ENCODE peak calls at places on chromosomes 1 and 21, in four cellular contexts. M is GM23338, L is PC-3, O is MM.1S. Y is an unnamed sample. For H3K9me2, the result is how much of the 10 kb centered on the place peaks cover.

GRCh38 chr21:36791150-36791549 is 92.2 kb downstream of the SIM2 start:
- DNase-seq in M (no peak), L (no peak), O (no peak), Y (no peak)

GRCh38 chr1:107919953-107920352 is 45.0 kb downstream of the VAV3 start:
- DNase-seq in M (no peak), L (no peak), O (no peak), Y (no peak)

GRCh38 chr1:81118550-81118949 is 682.2 kb upstream of the ADGRL2 start:
- DNase-seq in M (no peak), L (peak), O (no peak), Y (no peak)

GRCh38 chr1:81670286-81670685 is 130.4 kb upstream of the ADGRL2 start:
- DNase-seq in M (no peak), L (peak), O (no peak), Y (peak)

GRCh38 chr1:221839794-221840395 is 98.0 kb upstream of the DUSP10 start:
- DNase-seq in M (no peak), L (peak), O (peak), Y (peak)

GRCh38 chr1:205572426-205572825 is 59.4 kb downstream of the ELK4 start:
- DNase-seq in M (no peak), L (no peak), O (no peak), Y (no peak)

GRCh38 chr1:245874942-245875580 is 632.0 kb downstream of the SMYD3 start:
- DNase-seq in M (no peak), L (no peak), O (no peak), Y (peak)

GRCh38 chr1:101588677-101589076 is 351.9 kb downstream of the S1PR1 start:
- DNase-seq in M (no peak), L (no peak), O (no peak), Y (no peak)

GRCh38 chr1:230986976-230987375 is 8.1 kb downstream of the ARV1 start:
- DNase-seq in M (no peak), L (peak), O (no peak), Y (peak)

GRCh38 chr1:171267391-171267790 is 19.1 kb downstream of the FMO1 start:
- DNase-seq in M (no peak), L (no peak), O (no peak), Y (peak)

GRCh38 chr1:36352141-36352909 is 28.9 kb upstream of the EVA1B start:
- DNase-seq in M (no peak), L (peak), O (no peak), Y (peak)

GRCh38 chr1:24409535-24409934 is 4.0 kb downstream of the STPG1 start:
- DNase-seq in M (no peak), L (peak), O (no peak), Y (peak)

GRCh38 chr1:14745321-14745720 is 146.8 kb downstream of the KAZN start:
- DNase-seq in M (no peak), L (no peak), O (no peak), Y (no peak)
- H3K9me2 ChIP-seq in M (under half), L (under half), O (under half), Y (under half)

DNA sequence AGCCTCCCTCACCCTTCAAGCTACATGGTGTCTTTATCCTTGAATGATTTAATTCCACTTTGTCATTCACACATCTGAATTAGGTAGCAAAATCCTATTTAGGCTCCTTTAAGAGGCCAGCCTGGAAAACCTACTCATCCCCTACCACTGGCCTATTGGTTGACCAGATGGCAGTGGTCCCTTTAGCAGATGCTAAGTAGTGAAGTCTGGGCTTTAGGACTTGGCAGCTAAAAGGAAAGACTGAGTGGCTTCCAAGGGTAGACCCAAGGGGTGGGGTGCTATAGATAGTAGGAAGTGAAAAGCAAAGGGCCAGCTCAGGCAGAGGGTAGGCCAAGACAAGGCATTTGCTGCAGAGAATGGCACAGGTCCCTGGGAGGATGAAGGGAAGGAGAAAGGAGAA is 46.6 kb downstream of the KCNJ6 start:
- DNase-seq in M (no peak), L (no peak), O (no peak), Y (no peak)
- H3K27ac ChIP-seq in M (no peak), L (no peak), O (no peak), Y (no peak)

GRCh38 chr1:206909883-206910318 is 11.8 kb downstream of the FCMR start:
- DNase-seq in M (peak), L (no peak), O (no peak), Y (no peak)
- TF ChIP-seq EZH2 in M (no peak), L (no peak), O (no peak), Y (no peak)

GRCh38 chr1:213761845-213762407 is 225.8 kb upstream of the PROX1 start:
- DNase-seq in M (peak), L (peak), O (no peak), Y (peak)

GRCh38 chr1:213759359-213760181 is 228.2 kb upstream of the PROX1 start:
- DNase-seq in M (no peak), L (no peak), O (no peak), Y (no peak)
- H3K9me2 ChIP-seq in M (under half), L (under half), O (under half), Y (under half)

DNA sequence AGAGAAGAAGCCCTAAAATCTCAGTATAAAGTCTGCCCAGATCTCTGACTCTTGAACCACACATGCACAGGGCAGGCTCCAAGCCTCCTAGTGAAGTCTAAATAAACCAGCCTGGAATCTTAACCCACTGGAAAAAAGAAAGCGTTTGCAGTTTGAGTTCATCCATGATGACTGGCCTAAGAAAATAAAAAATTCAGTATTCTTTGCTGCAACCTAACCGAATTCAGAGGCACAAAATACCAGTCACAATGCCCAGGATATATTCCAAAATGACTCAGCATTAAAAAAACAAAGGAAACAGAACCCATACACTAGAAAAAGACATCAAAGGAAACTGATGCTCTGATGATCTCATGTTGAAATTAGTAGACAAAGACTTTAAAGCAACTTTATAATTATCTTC is 269.2 kb downstream of the SDCCAG8 start:
- DNase-seq in M (no peak), L (peak), O (no peak), Y (peak)
- H3K27ac ChIP-seq in M (no peak), L (peak), O (no peak), Y (peak)

GRCh38 chr1:115828101-115829022 is 12.6 kb downstream of the NHLH2 start:
- DNase-seq in M (peak), L (no peak), O (no peak), Y (peak)
- TF ChIP-seq EZH2 in M (no peak), L (no peak), O (no peak), Y (no peak)

GRCh38 chr1:56820755-56821461 is 1.7 kb upstream of the FYB2 start:
- DNase-seq in M (peak), L (peak), O (peak), Y (peak)
- H3K9me2 ChIP-seq in M (under half), L (under half), O (under half), Y (under half)

DNA sequence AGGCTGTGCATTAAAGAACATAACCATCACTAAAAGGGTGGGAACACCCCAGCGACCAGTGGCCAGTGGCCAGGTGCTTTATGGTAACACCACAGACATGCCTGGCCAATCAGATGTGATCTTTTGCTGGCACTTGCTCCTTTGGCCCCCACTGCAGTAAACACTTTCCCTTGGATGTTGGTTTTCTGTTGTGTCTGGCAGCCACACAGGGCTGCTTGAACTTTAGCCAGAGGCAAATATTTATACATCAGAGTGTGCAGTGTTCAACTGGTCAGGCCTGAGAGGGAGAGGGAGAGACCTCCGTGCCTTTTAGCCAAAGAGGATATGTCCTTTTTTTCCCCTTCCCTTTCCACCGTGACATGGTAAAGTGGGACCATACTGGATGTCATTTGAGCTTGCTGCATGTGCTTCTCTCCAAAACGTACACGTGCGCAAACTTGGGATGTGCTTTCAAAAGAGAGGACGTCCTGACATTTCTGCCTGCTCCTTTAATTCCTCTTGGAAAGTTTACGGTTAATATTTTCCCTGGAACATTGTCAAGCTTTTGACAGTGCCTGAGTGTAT is 101.2 kb downstream of the NFIA start:
- DNase-seq in M (no peak), L (no peak), O (no peak), Y (peak)
- H3K27ac ChIP-seq in M (no peak), L (no peak), O (no peak), Y (peak)

GRCh38 chr1:118989878-118990378 is 1.8 kb upstream of the TBX15 start:
- DNase-seq in M (peak), L (no peak), O (no peak), Y (peak)
- TF ChIP-seq EZH2 in M (no peak), L (no peak), O (no peak), Y (no peak)

GRCh38 chr1:3714814-3715213 is 37.4 kb upstream of the CCDC27 start:
- DNase-seq in M (no peak), L (no peak), O (no peak), Y (no peak)
- H3K9me2 ChIP-seq in M (under half), L (under half), O (under half), Y (under half)